ENCODE peak calls at places on chromosomes 11 and 22, in four cellular contexts. One of them, this sample, is unnamed.
A peak's percentile ranks its signal among the peaks of the same experiment; 100 is the strongest.

GRCh38 chr11:104214517-104214916 is 50.6 kb upstream of the PDGFD start:
- DNase-seq in HCT116: no peak
- DNase-seq in HepG2: no peak
- DNase-seq in K562: no peak
- DNase-seq in this sample: no peak

GRCh38 chr11:123246749-123247497 is 51.9 kb upstream of the CLMP start:
- DNase-seq in HCT116: peak; percentile 55
- DNase-seq in HepG2: peak; percentile 52
- DNase-seq in K562: peak; percentile 81
- DNase-seq in this sample: peak; percentile 61

GRCh38 chr11:123231777-123232176 is 36.7 kb upstream of the CLMP start:
- DNase-seq in HCT116: no peak
- DNase-seq in HepG2: no peak
- DNase-seq in K562: no peak
- DNase-seq in this sample: no peak

GRCh38 chr11:13183094-13183825 is 94.3 kb upstream of the BMAL1 start:
- DNase-seq in HCT116: no peak
- DNase-seq in HepG2: peak; percentile 28
- DNase-seq in K562: no peak
- DNase-seq in this sample: peak; percentile 24

GRCh38 chr11:126628450-126628789 is 272.9 kb downstream of the ST3GAL4 start:
- DNase-seq in HCT116: no peak
- DNase-seq in HepG2: no peak
- DNase-seq in K562: no peak
- DNase-seq in this sample: no peak

GRCh38 chr22:45995405-45996101 is 18.6 kb upstream of the WNT7B start:
- DNase-seq in HCT116: no peak
- DNase-seq in HepG2: no peak
- DNase-seq in K562: no peak
- DNase-seq in this sample: no peak

GRCh38 chr22:27493797-27494196 is 307.8 kb downstream of the MN1 start:
- DNase-seq in HCT116: no peak
- DNase-seq in HepG2: no peak
- DNase-seq in K562: no peak
- DNase-seq in this sample: no peak

GRCh38 chr11:100876826-100877545 is 189.9 kb downstream of the ARHGAP42 start:
- DNase-seq in HCT116: no peak
- DNase-seq in HepG2: no peak
- DNase-seq in K562: no peak
- DNase-seq in this sample: no peak

GRCh38 chr11:45798793-45799441 is 6.0 kb upstream of the SLC35C1 start:
- DNase-seq in HCT116: no peak
- DNase-seq in HepG2: peak; percentile 59
- DNase-seq in K562: no peak
- DNase-seq in this sample: no peak

GRCh38 chr11:89361738-89362137 is 129.4 kb downstream of the NOX4 start:
- DNase-seq in HCT116: no peak
- DNase-seq in HepG2: no peak
- DNase-seq in K562: no peak
- DNase-seq in this sample: no peak

GRCh38 chr22:33785283-33785991 is 134.8 kb downstream of the LARGE1 start:
- DNase-seq in HCT116: no peak
- DNase-seq in HepG2: peak; percentile 8
- DNase-seq in K562: no peak
- DNase-seq in this sample: no peak

GRCh38 chr11:132072044-132072879 is 701.8 kb downstream of the NTM start:
- DNase-seq in HCT116: no peak
- DNase-seq in HepG2: no peak
- DNase-seq in K562: no peak
- DNase-seq in this sample: no peak

GRCh38 chr22:19287889-19288288 is 3.6 kb downstream of the CLTCL1 start:
- DNase-seq in HCT116: no peak
- DNase-seq in HepG2: no peak
- DNase-seq in K562: no peak
- DNase-seq in this sample: no peak

DNA sequence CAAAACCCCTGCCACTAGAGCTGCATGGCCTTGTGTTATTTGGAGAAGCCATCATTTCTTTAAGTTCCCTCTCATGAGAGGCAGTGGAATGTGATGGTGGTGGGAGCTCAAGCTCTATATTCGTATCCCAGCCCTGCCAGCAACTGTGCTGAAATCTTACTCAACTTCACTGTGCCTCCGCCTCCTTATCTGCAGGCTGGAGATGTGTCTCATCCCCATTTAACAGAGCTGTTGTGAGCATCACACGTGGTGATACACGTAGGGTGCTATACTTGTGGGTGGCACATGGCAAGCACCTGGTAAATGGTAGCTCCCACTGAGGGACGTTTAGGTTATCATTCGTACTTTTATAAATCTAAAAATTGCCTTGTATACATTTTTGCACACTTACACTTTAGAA is 23.1 kb downstream of the TNRC6B start:
- DNase-seq in HCT116: no peak
- DNase-seq in HepG2: no peak
- DNase-seq in K562: no peak
- DNase-seq in this sample: no peak
- H3K4me1 ChIP-seq in HCT116: peaks cover 5% of the 10 kb centered on the region
- H3K4me1 ChIP-seq in HepG2: peaks cover 15% of the 10 kb centered on the region
- H3K4me1 ChIP-seq in K562: peaks cover 4% of the 10 kb centered on the region
- H3K4me1 ChIP-seq in this sample: peaks cover 6% of the 10 kb centered on the region

GRCh38 chr11:119318240-119319135 is 1.6 kb upstream of the MCAM start:
- DNase-seq in HCT116: no peak
- DNase-seq in HepG2: peak; percentile 52
- DNase-seq in K562: no peak
- DNase-seq in this sample: no peak
- TF ChIP-seq POLR2AphosphoS5 in HCT116: no peak
- TF ChIP-seq POLR2AphosphoS5 in HepG2: peak; percentile 45
- TF ChIP-seq POLR2AphosphoS5 in K562: peak; percentile 84
- TF ChIP-seq POLR2AphosphoS5 in this sample: no peak

DNA sequence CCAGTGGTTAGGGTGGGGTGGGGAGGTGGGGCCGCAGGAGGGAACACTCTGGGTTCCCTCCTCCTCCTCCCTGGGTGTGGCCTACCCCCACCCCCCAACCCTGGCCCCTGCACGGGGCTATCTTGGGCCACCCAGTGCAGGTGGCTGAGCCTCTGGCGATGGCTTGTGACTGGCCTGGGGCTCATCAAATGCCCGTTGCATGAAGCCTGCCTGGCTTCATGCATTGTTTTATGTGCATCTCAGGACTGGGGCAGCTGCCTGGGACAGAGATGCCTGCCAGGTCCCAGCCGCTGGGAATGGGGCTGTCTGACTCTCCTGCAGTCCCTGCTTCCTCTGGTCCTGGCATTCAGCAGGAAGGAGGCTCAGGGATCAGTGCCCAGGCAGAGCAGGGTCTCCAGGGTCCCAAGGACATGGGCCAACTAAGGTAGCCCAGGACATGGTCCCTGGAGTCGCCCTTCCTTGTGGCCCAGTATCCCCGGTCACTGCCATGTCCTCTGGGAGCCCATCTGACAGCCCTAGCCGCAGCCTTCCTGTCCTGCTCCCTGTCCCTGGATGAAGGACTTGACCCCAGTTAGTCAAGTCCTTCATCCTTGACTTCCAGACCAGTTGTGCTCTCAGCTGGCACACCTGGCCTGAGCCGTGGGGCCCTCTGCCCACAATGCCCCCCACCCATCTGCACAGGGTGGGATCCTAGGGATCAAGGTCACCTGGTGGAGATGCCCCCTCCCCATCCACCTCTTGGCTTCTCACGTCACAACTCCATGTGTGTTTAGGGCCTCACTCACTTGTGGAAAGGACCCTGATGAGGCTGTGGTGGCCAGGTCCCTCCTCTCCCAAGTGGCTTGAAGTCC is 112.1 kb upstream of the FGF3 start:
- DNase-seq in HCT116: no peak
- DNase-seq in HepG2: no peak
- DNase-seq in K562: no peak
- DNase-seq in this sample: no peak
- TF ChIP-seq TCF7L2 in HCT116: no peak
- TF ChIP-seq TCF7L2 in HepG2: no peak
- TF ChIP-seq TCF7L2 in K562: no peak
- TF ChIP-seq TCF7L2 in this sample: no peak

DNA sequence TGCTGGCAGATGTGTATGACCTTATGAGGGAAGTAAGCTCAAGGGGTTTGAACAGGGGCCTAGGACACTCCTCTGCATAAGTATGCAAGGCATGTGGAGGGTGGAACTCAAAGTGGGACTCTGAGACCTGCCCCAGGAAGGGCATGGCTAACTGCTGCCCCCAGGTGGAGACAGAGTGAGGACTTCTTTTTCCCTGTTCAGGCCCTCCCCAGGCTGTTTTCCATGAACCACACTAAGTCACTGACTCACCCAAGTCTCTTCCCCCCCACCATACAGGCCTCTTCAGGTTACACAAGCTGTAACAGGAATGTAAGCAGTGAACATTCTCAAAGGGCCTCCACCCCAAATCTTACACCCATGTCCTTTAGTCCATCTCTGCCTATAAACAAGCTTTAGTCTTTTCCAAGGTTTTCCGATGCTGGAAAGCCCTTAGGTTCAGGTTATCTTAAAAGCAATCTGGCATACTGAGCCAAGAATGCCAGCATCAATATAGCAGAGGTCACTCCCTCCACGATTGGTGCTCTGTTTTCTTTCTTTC is 13.1 kb downstream of the EEF1G start:
- DNase-seq in HCT116: peak; percentile 92
- DNase-seq in HepG2: peak; percentile 91
- DNase-seq in K562: peak; percentile 74
- DNase-seq in this sample: peak; percentile 95
- H3K4me1 ChIP-seq in HCT116: peaks cover 75% of the 10 kb centered on the region
- H3K4me1 ChIP-seq in HepG2: peaks cover 71% of the 10 kb centered on the region
- H3K4me1 ChIP-seq in K562: peaks cover 34% of the 10 kb centered on the region
- H3K4me1 ChIP-seq in this sample: peaks cover 85% of the 10 kb centered on the region

This sample was measured in Panc1.